ENCODE peak calls at places on chromosomes 12 and 14, in five cellular contexts. F is stimulated activated CD8-positive, alpha-beta memory T cell treated with anti-CD3 and anti-CD28 coated beads, Interleukin-15, amount 100 ng/mL, for 24 hours; C is dorsolateral prefrontal cortex; V is stimulated activated CD4-positive, alpha-beta T cell treated with anti-CD3 and anti-CD28 coated beads, TNF-alpha, amount 100 ng/mL, for 1 hour; D is iPS-NIHi11. Q is an unnamed sample.

GRCh38 chr12:99009654-99010296 is 364.7 kb downstream of the APAF1 start:
- DNase-seq in F (no peak), C (no peak), V (no peak), D (no peak), Q (no peak)

GRCh38 chr14:28542040-28542439 is 224.5 kb upstream of the FOXG1 start:
- DNase-seq in F (no peak), C (no peak), V (no peak), D (no peak), Q (no peak)

GRCh38 chr12:100688451-100688864 is 106.1 kb upstream of the ANO4 start:
- DNase-seq in F (no peak), C (no peak), V (no peak), D (no peak), Q (no peak)

GRCh38 chr12:107801150-107801549 is 26.6 kb downstream of the ASCL4 start:
- DNase-seq in F (no peak), C (no peak), V (no peak), D (no peak), Q (no peak)

GRCh38 chr14:100199240-100199860 is 39.6 kb upstream of the YY1 start:
- DNase-seq in F (no peak), C (no peak), V (no peak), D (no peak), Q (no peak)

GRCh38 chr12:116601524-116601923 is 42.3 kb downstream of the MAP1LC3B2 start:
- DNase-seq in F (no peak), C (no peak), V (no peak), D (no peak), Q (no peak)

GRCh38 chr12:54360717-54361456 is 3.4 kb downstream of the GPR84 start:
- DNase-seq in F (no peak), C (peak; percentile 80), V (peak; percentile 42), D (peak; percentile 65), Q (peak; percentile 76)

GRCh38 chr12:122030427-122030825 is 8.7 kb downstream of the BCL7A start:
- DNase-seq in F (no peak), C (no peak), V (no peak), D (no peak), Q (no peak)

GRCh38 chr14:101215266-101215665 is 311.7 kb upstream of the RTL1 start:
- DNase-seq in F (no peak), C (no peak), V (no peak), D (no peak), Q (peak; percentile 20)

GRCh38 chr12:88575361-88575959 is 4.8 kb downstream of the KITLG start:
- DNase-seq in F (no peak), C (no peak), V (no peak), D (no peak), Q (no peak)

Q was measured in breast epithelium.